ENCODE peak calls at places on chromosomes 6 and 20, in four cellular contexts. A is prostate gland; M is CD8-positive, alpha-beta T cell; C is heart left ventricle. J is an unnamed sample.

GRCh38 chr6:13624871-13625288 is 9.7 kb downstream of the NOL7 start:
- DNase-seq in A (no peak), M (no peak), C (no peak), J (no peak)

GRCh38 chr20:15799871-15800270 is 773.4 kb downstream of the KIF16B start:
- DNase-seq in A (no peak), M (no peak), C (no peak), J (no peak)

GRCh38 chr6:132025468-132025867 is 74.3 kb upstream of the CCN2 start:
- DNase-seq in A (no peak), M (no peak), C (no peak), J (no peak)

GRCh38 chr6:128005009-128005408 is 104.2 kb upstream of the THEMIS start:
- DNase-seq in A (no peak), M (no peak), C (no peak), J (no peak)

GRCh38 chr20:58147628-58148370 is 80.7 kb downstream of the ANKRD60 start:
- DNase-seq in A (no peak), M (no peak), C (no peak), J (no peak)

GRCh38 chr6:112501705-112502104 is 154.6 kb downstream of the RFPL4B start:
- DNase-seq in A (no peak), M (no peak), C (peak), J (no peak)

GRCh38 chr20:25065625-25066338 is 7.8 kb upstream of the ACSS1 start:
- DNase-seq in A (peak), M (peak), C (no peak), J (no peak)

GRCh38 chr20:37201827-37202162 is 22.4 kb upstream of the MROH8 start:
- DNase-seq in A (no peak), M (no peak), C (no peak), J (no peak)

GRCh38 chr6:252775-253526 is 39.3 kb upstream of the DUSP22 start:
- DNase-seq in A (no peak), M (no peak), C (no peak), J (no peak)

GRCh38 chr6:170176621-170177382 is 114.1 kb downstream of the DLL1 start:
- DNase-seq in A (peak), M (peak), C (no peak), J (no peak)

GRCh38 chr6:43294536-43294935 is 3.5 kb upstream of the SLC22A7 start:
- DNase-seq in A (no peak), M (no peak), C (no peak), J (no peak)

GRCh38 chr6:2914318-2914660 is 11.2 kb upstream of the SERPINB9 start:
- DNase-seq in A (no peak), M (no peak), C (no peak), J (no peak)

GRCh38 chr6:70210462-70210861 is 92.4 kb downstream of the COL9A1 start:
- DNase-seq in A (no peak), M (no peak), C (no peak), J (no peak)

GRCh38 chr20:37989601-37990001 is 43.7 kb downstream of the TTI1 start:
- DNase-seq in A (peak), M (no peak), C (no peak), J (no peak)

GRCh38 chr6:161135695-161136591 is 137.9 kb downstream of the AGPAT4 start:
- DNase-seq in A (no peak), M (no peak), C (no peak), J (no peak)

GRCh38 chr6:13355043-13355945 is 27.0 kb upstream of the TBC1D7 start:
- DNase-seq in A (peak), M (no peak), C (no peak), J (peak)

GRCh38 chr20:4053071-4053470 is 37.7 kb upstream of the RNF24 start:
- DNase-seq in A (no peak), M (no peak), C (no peak), J (no peak)

GRCh38 chr6:130020106-130020851 is 1.9 kb downstream of the L3MBTL3 start:
- DNase-seq in A (peak), M (peak), C (peak), J (no peak)

GRCh38 chr6:96742702-96743101 is 94.6 kb downstream of the GPR63 start:
- DNase-seq in A (no peak), M (no peak), C (no peak), J (no peak)

GRCh38 chr6:13711384-13711725 is 280 bp downstream of the RANBP9 start:
- DNase-seq in A (no peak), M (peak), C (no peak), J (no peak)

GRCh38 chr20:16528078-16528477 is 45.2 kb downstream of the KIF16B start:
- DNase-seq in A (peak), M (no peak), C (no peak), J (peak)

GRCh38 chr20:49361872-49362663 is 84.2 kb upstream of the ZNFX1 start:
- DNase-seq in A (no peak), M (no peak), C (no peak), J (no peak)

GRCh38 chr6:97097068-97098047 is 172.8 kb downstream of the KLHL32 start:
- DNase-seq in A (no peak), M (no peak), C (no peak), J (no peak)

GRCh38 chr6:49497308-49497707 is 2.4 kb upstream of the GLYATL3 start:
- DNase-seq in A (no peak), M (no peak), C (no peak), J (no peak)

GRCh38 chr6:37058084-37058586 is 52.7 kb downstream of the FGD2 start:
- DNase-seq in A (no peak), M (no peak), C (no peak), J (no peak)

GRCh38 chr6:167689751-167690150 is 137.0 kb upstream of the AFDN start:
- DNase-seq in A (no peak), M (no peak), C (no peak), J (no peak)

GRCh38 chr6:128538763-128539162 is 18.4 kb upstream of the PTPRK start:
- DNase-seq in A (no peak), M (no peak), C (no peak), J (no peak)

GRCh38 chr6:105509506-105510331 is 106.8 kb upstream of the PREP start:
- DNase-seq in A (no peak), M (no peak), C (peak), J (no peak)

GRCh38 chr20:36455972-36456625 is 85.2 kb upstream of the MYL9 start:
- DNase-seq in A (no peak), M (no peak), C (no peak), J (no peak)

GRCh38 chr20:33843854-33844253 is 32.7 kb downstream of the CHMP4B start:
- DNase-seq in A (peak), M (no peak), C (no peak), J (no peak)

GRCh38 chr6:163533443-163533842 is 118.9 kb downstream of the QKI start:
- DNase-seq in A (peak), M (no peak), C (no peak), J (peak)

GRCh38 chr6:29926795-29927427 is 15.4 kb upstream of the HLA-A start:
- DNase-seq in A (peak), M (peak), C (peak), J (no peak)

GRCh38 chr20:32968833-32969241 is 35.4 kb downstream of the SUN5 start:
- DNase-seq in A (no peak), M (no peak), C (peak), J (no peak)

GRCh38 chr20:47405775-47406325 is 49.4 kb upstream of the ZMYND8 start:
- DNase-seq in A (no peak), M (no peak), C (no peak), J (no peak)

GRCh38 chr20:47411161-47411560 is 54.7 kb upstream of the ZMYND8 start:
- DNase-seq in A (no peak), M (no peak), C (peak), J (no peak)

GRCh38 chr20:47412073-47412472 is 55.6 kb upstream of the ZMYND8 start:
- DNase-seq in A (no peak), M (no peak), C (no peak), J (no peak)

DNA sequence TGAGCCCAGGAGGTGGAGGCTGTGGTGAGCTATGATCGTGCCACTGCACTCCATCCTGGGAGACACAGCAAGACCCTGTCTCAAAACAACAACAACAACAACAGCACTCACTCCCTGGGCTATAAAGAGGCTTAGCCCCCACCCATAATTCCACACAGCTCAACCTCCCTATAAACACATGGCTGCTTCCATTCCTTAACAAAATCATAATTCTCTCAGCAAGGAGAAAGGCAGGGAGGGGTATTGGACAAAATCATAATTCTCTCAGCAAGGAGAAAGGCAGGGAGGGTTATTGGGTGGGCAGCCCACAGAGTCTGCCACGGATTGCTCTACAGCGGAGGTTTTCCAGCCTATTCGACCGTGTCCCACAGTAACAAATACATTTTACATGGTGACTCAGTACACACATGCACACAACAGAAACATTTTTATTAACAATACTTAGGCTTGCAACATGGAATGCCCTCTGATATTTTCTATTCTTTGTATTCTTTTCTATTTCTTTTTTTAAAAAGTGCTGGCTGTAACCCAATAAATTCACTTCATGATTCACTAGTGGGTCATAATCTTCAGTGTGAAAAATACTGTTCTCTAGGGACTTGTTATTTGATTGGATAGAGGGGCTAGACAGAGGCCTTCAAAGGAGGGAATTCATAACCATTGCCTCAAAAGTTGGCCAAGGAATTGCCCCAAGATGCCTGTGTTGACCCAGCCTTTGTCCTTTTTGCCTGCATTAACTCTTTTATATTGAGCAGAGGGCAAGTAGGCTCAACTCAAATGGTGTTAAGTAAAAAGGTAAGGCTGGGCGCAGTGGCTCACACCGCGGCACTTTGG is 50.6 kb upstream of the ZMYND8 start:
- DNase-seq in A (no peak), M (no peak), C (no peak), J (no peak)
- H3K4me3 ChIP-seq in A (no peak), M (no peak), C (no peak), J (no peak)

DNA sequence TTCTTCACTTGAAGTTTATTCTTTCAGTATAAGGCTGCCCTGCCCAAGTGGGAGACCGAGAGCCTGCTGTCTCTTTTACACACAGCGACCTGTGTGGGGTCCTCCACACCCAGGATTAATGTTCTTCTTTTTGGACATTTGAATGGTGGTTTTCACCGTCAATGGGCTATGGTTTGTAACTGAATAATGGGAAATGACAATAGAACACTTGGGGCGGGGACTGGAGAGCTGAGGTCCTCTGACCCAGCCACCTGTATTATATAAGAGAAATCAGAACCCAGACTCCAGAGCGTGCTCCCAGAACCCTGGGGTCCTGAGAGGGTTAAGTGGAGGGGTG is 117.0 kb upstream of the ARMC2 start:
- DNase-seq in A (no peak), M (no peak), C (no peak), J (no peak)
- H3K4me3 ChIP-seq in A (no peak), M (no peak), C (no peak), J (no peak)

DNA sequence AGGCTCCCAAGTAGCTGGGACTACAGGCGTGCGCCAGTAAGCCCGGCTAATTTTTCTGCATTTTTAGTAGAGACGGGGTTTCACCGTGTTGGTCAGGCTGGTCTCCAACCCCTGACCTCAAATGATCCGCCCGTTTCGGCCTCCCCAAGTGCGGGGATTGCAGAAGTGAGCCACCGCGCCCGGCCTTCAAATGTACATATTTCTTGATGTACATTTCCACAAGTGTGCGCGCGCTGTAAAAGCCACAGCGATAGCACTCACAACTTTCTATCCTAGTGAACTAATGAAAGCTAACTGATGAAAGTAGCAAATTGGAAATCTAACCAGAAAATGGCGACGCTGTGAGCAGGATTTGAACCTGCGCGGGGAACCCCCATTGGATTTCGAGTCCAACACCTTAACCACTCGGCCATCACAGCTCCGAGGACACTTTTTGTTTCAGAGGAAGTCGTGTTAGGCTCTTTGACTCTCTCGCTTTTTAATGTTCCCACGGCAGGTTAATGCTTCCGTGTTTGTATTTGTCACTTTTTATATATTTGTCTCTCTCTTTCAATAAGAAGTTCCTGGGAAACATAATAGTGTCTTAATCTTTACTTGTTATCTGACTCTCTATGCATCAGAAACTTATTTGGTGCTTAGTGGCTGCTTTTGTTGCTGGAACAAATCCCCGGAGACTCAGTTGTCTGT is 199.4 kb upstream of the ZNF184 start:
- DNase-seq in A (no peak), M (no peak), C (no peak), J (no peak)
- H3K4me3 ChIP-seq in A (no peak), M (no peak), C (no peak), J (no peak)

GRCh38 chr6:7906741-7907140 is 3.8 kb downstream of the TXNDC5 start:
- DNase-seq in A (no peak), M (no peak), C (no peak), J (no peak)
- H3K4me3 ChIP-seq in A (no peak), M (no peak), C (no peak), J (no peak)

GRCh38 chr20:53316221-53316937 is 277.3 kb downstream of the ZNF217 start:
- DNase-seq in A (no peak), M (no peak), C (no peak), J (no peak)
- H3K4me3 ChIP-seq in A (no peak), M (no peak), C (no peak), J (no peak)

GRCh38 chr6:116925088-116925794 is 48.2 kb downstream of the RFX6 start:
- DNase-seq in A (no peak), M (no peak), C (no peak), J (no peak)

GRCh38 chr6:116924245-116924644 is 47.2 kb downstream of the RFX6 start:
- DNase-seq in A (no peak), M (no peak), C (no peak), J (no peak)

GRCh38 chr6:116928667-116929066 is 51.6 kb downstream of the RFX6 start:
- DNase-seq in A (no peak), M (no peak), C (no peak), J (no peak)

DNA sequence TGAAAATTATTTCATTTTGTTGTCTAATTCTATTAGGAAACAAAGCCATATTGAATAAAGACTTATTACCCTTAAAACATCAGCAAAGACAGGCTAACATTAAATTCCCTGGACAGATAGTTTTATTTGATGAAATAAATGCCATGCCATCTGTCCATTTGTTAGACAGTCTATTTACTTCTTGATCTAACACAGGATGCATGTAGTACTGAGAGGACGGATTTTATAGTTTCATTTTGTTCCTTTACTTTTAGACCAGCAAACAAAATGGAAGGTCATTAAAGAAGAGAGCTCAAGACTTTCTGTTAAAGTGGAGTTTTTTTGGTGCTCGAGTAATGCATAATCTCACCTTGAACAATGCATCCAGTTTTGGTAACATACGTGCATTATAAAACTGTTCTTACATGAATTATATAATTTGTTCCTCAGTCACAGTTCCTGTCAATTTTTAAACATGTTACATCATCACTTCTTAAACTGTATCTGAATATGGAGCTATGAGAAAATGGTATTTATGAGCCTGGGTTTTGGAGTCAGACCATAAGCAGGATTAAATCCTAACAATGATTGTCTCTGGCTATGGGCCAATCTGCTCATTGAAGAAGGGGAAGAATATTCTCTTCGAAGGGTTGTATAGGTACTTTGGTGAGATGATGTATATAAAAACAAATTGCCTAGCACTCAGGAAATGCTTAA is 46.0 kb downstream of the RFX6 start:
- DNase-seq in A (no peak), M (no peak), C (no peak), J (no peak)
- H3K4me3 ChIP-seq in A (no peak), M (no peak), C (no peak), J (no peak)

GRCh38 chr6:136086686-136087085 is 163.4 kb downstream of the MTFR2 start:
- DNase-seq in A (no peak), M (no peak), C (no peak), J (no peak)
- H3K4me3 ChIP-seq in A (no peak), M (no peak), C (peak), J (no peak)

GRCh38 chr20:61881861-61882260 is 183.8 kb downstream of the TAF4 start:
- DNase-seq in A (no peak), M (no peak), C (no peak), J (no peak)
- H3K4me3 ChIP-seq in A (no peak), M (no peak), C (no peak), J (no peak)

GRCh38 chr20:21398109-21398480 is 769 bp upstream of the NKX2-4 start:
- DNase-seq in A (no peak), M (no peak), C (no peak), J (no peak)

GRCh38 chr20:21396045-21396893 is 1.1 kb downstream of the NKX2-4 start:
- DNase-seq in A (no peak), M (no peak), C (no peak), J (no peak)

GRCh38 chr20:21396921-21397340 is 395 bp downstream of the NKX2-4 start:
- DNase-seq in A (no peak), M (no peak), C (no peak), J (no peak)

GRCh38 chr20:21398505-21399057 is 1.3 kb upstream of the NKX2-4 start:
- DNase-seq in A (no peak), M (no peak), C (no peak), J (no peak)

GRCh38 chr20:21397341-21398108 is at the start of gene NKX2-4:
- DNase-seq in A (no peak), M (no peak), C (no peak), J (no peak)
- H3K4me3 ChIP-seq in A (no peak), M (no peak), C (no peak), J (no peak)

J was measured in AG09309.